ENCODE peak calls at places on chromosome 13, in eight cellular contexts. P, W, Z, R, A, J, U and H are unnamed samples.

GRCh38 chr13:68304287-68304893 is 1074.3 kb upstream of the PCDH9 start:
- DNase-seq in P (no peak), W (no peak), Z (no peak), R (no peak), A (peak), J (peak), U (no peak), H (peak)

GRCh38 chr13:113297370-113297871 is 382 bp downstream of the LAMP1 start:
- DNase-seq in P (peak), W (no peak), Z (peak), R (no peak), A (no peak), J (no peak), U (no peak), H (peak)

GRCh38 chr13:23020246-23020843 is 160.4 kb upstream of the SGCG start:
- DNase-seq in P (no peak), W (peak), Z (no peak), R (no peak), A (peak), J (peak), U (peak), H (peak)

GRCh38 chr13:80009760-80010159 is 331.2 kb downstream of the SPRY2 start:
- DNase-seq in P (no peak), W (no peak), Z (no peak), R (no peak), A (no peak), J (no peak), U (no peak), H (no peak)

GRCh38 chr13:113544071-113544891 is 40.3 kb upstream of the TFDP1 start:
- DNase-seq in P (no peak), W (no peak), Z (no peak), R (peak), A (no peak), J (no peak), U (no peak), H (no peak)

GRCh38 chr13:80314711-80315505 is 26.0 kb downstream of the SPRY2 start:
- DNase-seq in P (no peak), W (no peak), Z (no peak), R (no peak), A (no peak), J (no peak), U (no peak), H (no peak)

GRCh38 chr13:28321751-28322150 is 173.2 kb downstream of the FLT1 start:
- DNase-seq in P (no peak), W (no peak), Z (no peak), R (no peak), A (no peak), J (no peak), U (no peak), H (no peak)

GRCh38 chr13:112907286-112907685 is 61.7 kb upstream of the MCF2L start:
- DNase-seq in P (no peak), W (no peak), Z (no peak), R (peak), A (no peak), J (no peak), U (no peak), H (no peak)

GRCh38 chr13:48318714-48319457 is 15.3 kb downstream of the RB1 start:
- DNase-seq in P (no peak), W (no peak), Z (peak), R (no peak), A (no peak), J (no peak), U (no peak), H (no peak)

GRCh38 chr13:110251227-110251791 is 55.6 kb downstream of the COL4A1 start:
- DNase-seq in P (no peak), W (no peak), Z (peak), R (no peak), A (no peak), J (no peak), U (no peak), H (no peak)

GRCh38 chr13:22562116-22562515 is 618.7 kb upstream of the SGCG start:
- DNase-seq in P (no peak), W (no peak), Z (no peak), R (no peak), A (no peak), J (no peak), U (no peak), H (no peak)